ENCODE peak calls at places on chromosomes 6 and 20, in ten cellular contexts. R, F, G, O, K, X, M, E, J and V are unnamed samples.

GRCh38 chr6:13474360-13474759 is 13.0 kb downstream of the GFOD1 start:
- DNase-seq in R (no peak), F (no peak), G (peak; percentile 86), O (no peak), K (no peak), X (no peak), M (no peak), E (no peak), J (peak; percentile 33), V (no peak)

GRCh38 chr6:134936476-134936875 is 13.4 kb downstream of the ALDH8A1 start:
- DNase-seq in R (no peak), F (no peak), G (no peak), O (no peak), K (no peak), X (no peak), M (no peak), E (no peak), J (peak; percentile 7), V (no peak)

GRCh38 chr6:170307080-170307545 is 555 bp downstream of the FAM120B start:
- DNase-seq in R (no peak), F (no peak), G (no peak), O (no peak), K (no peak), X (no peak), M (no peak), E (no peak), J (no peak), V (no peak)

GRCh38 chr6:30378290-30378937 is 33.5 kb downstream of the RPP21 start:
- DNase-seq in R (no peak), F (no peak), G (peak; percentile 59), O (peak; percentile 28), K (no peak), X (no peak), M (peak; percentile 44), E (no peak), J (no peak), V (no peak)

GRCh38 chr6:138815797-138816528 is 20.1 kb downstream of the ECT2L start:
- DNase-seq in R (no peak), F (no peak), G (peak; percentile 52), O (peak; percentile 84), K (no peak), X (peak; percentile 59), M (peak; percentile 82), E (no peak), J (peak; percentile 75), V (no peak)

GRCh38 chr6:13989424-13990144 is 64.8 kb downstream of the RNF182 start:
- DNase-seq in R (no peak), F (no peak), G (no peak), O (peak; percentile 21), K (no peak), X (no peak), M (no peak), E (no peak), J (no peak), V (no peak)

GRCh38 chr6:108541843-108542795 is 18.6 kb upstream of the FOXO3 start:
- DNase-seq in R (peak; percentile 70), F (peak; percentile 57), G (peak; percentile 74), O (peak; percentile 87), K (peak; percentile 68), X (peak; percentile 61), M (peak; percentile 91), E (peak; percentile 72), J (peak; percentile 84), V (peak; percentile 34)

GRCh38 chr6:42939810-42940167 is 10.5 kb downstream of the CNPY3 start:
- DNase-seq in R (no peak), F (no peak), G (no peak), O (no peak), K (no peak), X (no peak), M (no peak), E (no peak), J (no peak), V (no peak)

GRCh38 chr20:19966840-19967239 is 50.3 kb upstream of the NAA20 start:
- DNase-seq in R (no peak), F (peak; percentile 38), G (no peak), O (no peak), K (no peak), X (no peak), M (no peak), E (no peak), J (no peak), V (no peak)

GRCh38 chr20:10857362-10858070 is 183.7 kb upstream of the JAG1 start:
- DNase-seq in R (no peak), F (peak; percentile 29), G (peak; percentile 31), O (peak; percentile 65), K (no peak), X (no peak), M (peak; percentile 94), E (no peak), J (peak; percentile 46), V (no peak)

GRCh38 chr6:52020961-52021570 is 66.3 kb downstream of the PKHD1 start:
- DNase-seq in R (no peak), F (no peak), G (peak; percentile 7), O (peak; percentile 44), K (no peak), X (no peak), M (peak; percentile 48), E (no peak), J (peak; percentile 33), V (no peak)

DNA sequence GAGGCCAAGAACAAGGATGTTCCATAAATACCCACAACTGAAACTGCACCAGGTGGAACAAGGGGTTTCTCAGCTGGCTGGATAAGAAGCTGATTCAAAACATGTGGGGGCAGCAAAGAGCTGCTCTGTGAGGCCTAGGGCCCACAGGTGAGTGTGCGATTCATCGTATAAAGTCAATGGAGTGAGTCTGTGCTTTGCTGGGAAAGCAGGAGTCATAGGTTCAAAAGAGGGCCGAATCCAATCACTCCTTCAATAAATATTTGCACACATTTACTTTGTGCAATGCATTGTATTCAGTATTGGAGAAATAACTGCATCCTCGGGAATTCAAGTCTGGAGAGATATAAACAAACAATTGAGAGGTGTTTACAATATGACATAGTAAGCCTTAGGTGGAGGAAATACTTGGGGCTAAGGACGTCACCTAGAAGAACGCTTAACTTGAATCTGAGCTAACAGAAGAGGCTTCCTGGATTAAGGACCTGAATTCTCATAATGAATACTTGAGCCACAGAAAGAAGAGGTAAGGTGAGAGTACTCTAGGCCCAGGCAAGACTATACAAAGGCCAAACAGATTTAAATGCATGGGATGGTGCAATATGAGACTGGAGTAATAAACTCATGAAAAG is 83.7 kb upstream of the TMEM30A start:
- DNase-seq in R (no peak), F (no peak), G (peak; percentile 7), O (no peak), K (peak; percentile 58), X (no peak), M (peak; percentile 43), E (peak; percentile 68), J (no peak), V (no peak)
- TF ChIP-seq CTCF in R (no peak), F (peak; percentile 11), G (no peak), O (peak; percentile 26), K (peak; percentile 45), X (peak; percentile 56), M (peak; percentile 46), E (peak; percentile 44), J (peak; percentile 26), V (no peak)

GRCh38 chr6:19805146-19805515 is 32.0 kb upstream of the ID4 start:
- DNase-seq in R (no peak), F (no peak), G (no peak), O (peak; percentile 16), K (no peak), X (no peak), M (no peak), E (no peak), J (no peak), V (no peak)
- TF ChIP-seq CTCF in R (no peak), F (no peak), G (no peak), O (no peak), K (no peak), X (no peak), M (no peak), E (no peak), J (no peak), V (no peak)

GRCh38 chr6:65259982-65260381 is 447.0 kb downstream of the EYS start:
- DNase-seq in R (no peak), F (no peak), G (no peak), O (no peak), K (no peak), X (no peak), M (no peak), E (no peak), J (no peak), V (no peak)

GRCh38 chr6:65259080-65259479 is 447.9 kb downstream of the EYS start:
- DNase-seq in R (no peak), F (no peak), G (peak; percentile 38), O (peak; percentile 83), K (no peak), X (no peak), M (peak; percentile 11), E (no peak), J (no peak), V (no peak)
- TF ChIP-seq CTCF in R (no peak), F (no peak), G (no peak), O (peak; percentile 57), K (no peak), X (no peak), M (peak; percentile 10), E (no peak), J (no peak), V (no peak)

GRCh38 chr6:137660296-137660731 is 166.1 kb upstream of the OLIG3 start:
- DNase-seq in R (no peak), F (no peak), G (no peak), O (no peak), K (no peak), X (no peak), M (no peak), E (no peak), J (no peak), V (no peak)

GRCh38 chr6:137664183-137664582 is 170.0 kb upstream of the OLIG3 start:
- DNase-seq in R (no peak), F (no peak), G (no peak), O (no peak), K (no peak), X (no peak), M (no peak), E (no peak), J (no peak), V (no peak)

GRCh38 chr6:137665342-137665741 is 171.1 kb upstream of the OLIG3 start:
- DNase-seq in R (no peak), F (no peak), G (no peak), O (no peak), K (no peak), X (no peak), M (no peak), E (no peak), J (no peak), V (no peak)

GRCh38 chr6:137659871-137660270 is 165.7 kb upstream of the OLIG3 start:
- DNase-seq in R (no peak), F (no peak), G (no peak), O (no peak), K (no peak), X (no peak), M (no peak), E (no peak), J (no peak), V (no peak)

GRCh38 chr6:137661601-137662000 is 167.4 kb upstream of the OLIG3 start:
- DNase-seq in R (peak; percentile 40), F (no peak), G (peak; percentile 48), O (peak; percentile 30), K (no peak), X (no peak), M (peak; percentile 46), E (peak; percentile 63), J (peak; percentile 33), V (no peak)
- TF ChIP-seq CTCF in R (peak; percentile 26), F (peak; percentile 45), G (peak; percentile 29), O (peak; percentile 63), K (peak; percentile 32), X (peak; percentile 74), M (peak; percentile 68), E (no peak), J (peak; percentile 70), V (no peak)